ENCODE peak calls at places on chromosomes 16 and 17, in seven cellular contexts. One of them, this sample, is unnamed.

GRCh38 chr16:49560018-49560830 is 186.6 kb downstream of the C16orf78 start:
- DNase-seq in GM12878: no peak
- DNase-seq in NCI-H69: no peak
- DNase-seq in activated CD8-positive, alpha-beta memory T cell treated with anti-CD3 and anti-CD28 coated beads for 4 hours: no peak
- DNase-seq in NCI-H2081: no peak
- DNase-seq in AG08395: no peak
- DNase-seq in anterior cingulate cortex: no peak
- DNase-seq in this sample: no peak

GRCh38 chr17:56995776-56996175 is 17.8 kb downstream of the SCPEP1 start:
- DNase-seq in GM12878: no peak
- DNase-seq in NCI-H69: no peak
- DNase-seq in activated CD8-positive, alpha-beta memory T cell treated with anti-CD3 and anti-CD28 coated beads for 4 hours: no peak
- DNase-seq in NCI-H2081: no peak
- DNase-seq in AG08395: no peak
- DNase-seq in anterior cingulate cortex: no peak
- DNase-seq in this sample: no peak

GRCh38 chr17:17506893-17507464 is 10.8 kb upstream of the RASD1 start:
- DNase-seq in GM12878: no peak
- DNase-seq in NCI-H69: peak
- DNase-seq in activated CD8-positive, alpha-beta memory T cell treated with anti-CD3 and anti-CD28 coated beads for 4 hours: no peak
- DNase-seq in NCI-H2081: peak
- DNase-seq in AG08395: no peak
- DNase-seq in anterior cingulate cortex: peak
- DNase-seq in this sample: no peak

GRCh38 chr16:30570621-30571443 is 682 bp downstream of the ZNF688 start:
- DNase-seq in GM12878: no peak
- DNase-seq in NCI-H69: peak
- DNase-seq in activated CD8-positive, alpha-beta memory T cell treated with anti-CD3 and anti-CD28 coated beads for 4 hours: no peak
- DNase-seq in NCI-H2081: no peak
- DNase-seq in AG08395: no peak
- DNase-seq in anterior cingulate cortex: peak
- DNase-seq in this sample: no peak

GRCh38 chr17:58535431-58535830 is 21.0 kb upstream of the MTMR4 start:
- DNase-seq in GM12878: no peak
- DNase-seq in NCI-H69: no peak
- DNase-seq in activated CD8-positive, alpha-beta memory T cell treated with anti-CD3 and anti-CD28 coated beads for 4 hours: no peak
- DNase-seq in NCI-H2081: no peak
- DNase-seq in AG08395: peak
- DNase-seq in anterior cingulate cortex: no peak
- DNase-seq in this sample: no peak

GRCh38 chr17:46264456-46265198 is 30.3 kb upstream of the LRRC37A start:
- DNase-seq in GM12878: no peak
- DNase-seq in NCI-H69: peak
- DNase-seq in activated CD8-positive, alpha-beta memory T cell treated with anti-CD3 and anti-CD28 coated beads for 4 hours: no peak
- DNase-seq in NCI-H2081: no peak
- DNase-seq in AG08395: peak
- DNase-seq in anterior cingulate cortex: no peak
- DNase-seq in this sample: peak

GRCh38 chr17:29718446-29719039 is 95.8 kb upstream of the CORO6 start:
- DNase-seq in GM12878: no peak
- DNase-seq in NCI-H69: no peak
- DNase-seq in activated CD8-positive, alpha-beta memory T cell treated with anti-CD3 and anti-CD28 coated beads for 4 hours: no peak
- DNase-seq in NCI-H2081: no peak
- DNase-seq in AG08395: no peak
- DNase-seq in anterior cingulate cortex: no peak
- DNase-seq in this sample: no peak

GRCh38 chr16:4261557-4262172 is 11.2 kb downstream of the TFAP4 start:
- DNase-seq in GM12878: no peak
- DNase-seq in NCI-H69: peak
- DNase-seq in activated CD8-positive, alpha-beta memory T cell treated with anti-CD3 and anti-CD28 coated beads for 4 hours: no peak
- DNase-seq in NCI-H2081: no peak
- DNase-seq in AG08395: peak
- DNase-seq in anterior cingulate cortex: no peak
- DNase-seq in this sample: no peak

GRCh38 chr16:51146256-51146924 is 4.7 kb downstream of the SALL1 start:
- DNase-seq in GM12878: no peak
- DNase-seq in NCI-H69: no peak
- DNase-seq in activated CD8-positive, alpha-beta memory T cell treated with anti-CD3 and anti-CD28 coated beads for 4 hours: no peak
- DNase-seq in NCI-H2081: no peak
- DNase-seq in AG08395: peak
- DNase-seq in anterior cingulate cortex: no peak
- DNase-seq in this sample: no peak

GRCh38 chr17:81000631-81001357 is 9.2 kb downstream of the CHMP6 start:
- DNase-seq in GM12878: no peak
- DNase-seq in NCI-H69: no peak
- DNase-seq in activated CD8-positive, alpha-beta memory T cell treated with anti-CD3 and anti-CD28 coated beads for 4 hours: no peak
- DNase-seq in NCI-H2081: no peak
- DNase-seq in AG08395: no peak
- DNase-seq in anterior cingulate cortex: no peak
- DNase-seq in this sample: no peak

GRCh38 chr16:19375561-19376158 is 42.0 kb upstream of the TMC5 start:
- DNase-seq in GM12878: peak
- DNase-seq in NCI-H69: peak
- DNase-seq in activated CD8-positive, alpha-beta memory T cell treated with anti-CD3 and anti-CD28 coated beads for 4 hours: no peak
- DNase-seq in NCI-H2081: peak
- DNase-seq in AG08395: peak
- DNase-seq in anterior cingulate cortex: peak
- DNase-seq in this sample: no peak

GRCh38 chr17:45088741-45089140 is 27.6 kb downstream of the NMT1 start:
- DNase-seq in GM12878: no peak
- DNase-seq in NCI-H69: no peak
- DNase-seq in activated CD8-positive, alpha-beta memory T cell treated with anti-CD3 and anti-CD28 coated beads for 4 hours: no peak
- DNase-seq in NCI-H2081: no peak
- DNase-seq in AG08395: no peak
- DNase-seq in anterior cingulate cortex: no peak
- DNase-seq in this sample: no peak

GRCh38 chr17:82754297-82755208 is 2.7 kb downstream of the TBCD start:
- DNase-seq in GM12878: no peak
- DNase-seq in NCI-H69: peak
- DNase-seq in activated CD8-positive, alpha-beta memory T cell treated with anti-CD3 and anti-CD28 coated beads for 4 hours: no peak
- DNase-seq in NCI-H2081: no peak
- DNase-seq in AG08395: no peak
- DNase-seq in anterior cingulate cortex: peak
- DNase-seq in this sample: no peak

GRCh38 chr17:45310380-45311324 is 6.2 kb downstream of the MAP3K14 start:
- DNase-seq in GM12878: no peak
- DNase-seq in NCI-H69: peak
- DNase-seq in activated CD8-positive, alpha-beta memory T cell treated with anti-CD3 and anti-CD28 coated beads for 4 hours: no peak
- DNase-seq in NCI-H2081: no peak
- DNase-seq in AG08395: no peak
- DNase-seq in anterior cingulate cortex: no peak
- DNase-seq in this sample: no peak

GRCh38 chr17:40071720-40072480 is 9.1 kb downstream of the THRA start:
- DNase-seq in GM12878: no peak
- DNase-seq in NCI-H69: peak
- DNase-seq in activated CD8-positive, alpha-beta memory T cell treated with anti-CD3 and anti-CD28 coated beads for 4 hours: no peak
- DNase-seq in NCI-H2081: peak
- DNase-seq in AG08395: no peak
- DNase-seq in anterior cingulate cortex: peak
- DNase-seq in this sample: no peak

GRCh38 chr16:81885976-81886586 is 107.0 kb downstream of the PLCG2 start:
- DNase-seq in GM12878: no peak
- DNase-seq in NCI-H69: peak
- DNase-seq in activated CD8-positive, alpha-beta memory T cell treated with anti-CD3 and anti-CD28 coated beads for 4 hours: no peak
- DNase-seq in NCI-H2081: no peak
- DNase-seq in AG08395: peak
- DNase-seq in anterior cingulate cortex: no peak
- DNase-seq in this sample: no peak

GRCh38 chr16:19683453-19684236 is 34.4 kb downstream of the KNOP1 start:
- DNase-seq in GM12878: no peak
- DNase-seq in NCI-H69: no peak
- DNase-seq in activated CD8-positive, alpha-beta memory T cell treated with anti-CD3 and anti-CD28 coated beads for 4 hours: no peak
- DNase-seq in NCI-H2081: no peak
- DNase-seq in AG08395: no peak
- DNase-seq in anterior cingulate cortex: peak
- DNase-seq in this sample: no peak

GRCh38 chr17:3667366-3668278 is 756 bp downstream of the TAX1BP3 start:
- DNase-seq in GM12878: no peak
- DNase-seq in NCI-H69: peak
- DNase-seq in activated CD8-positive, alpha-beta memory T cell treated with anti-CD3 and anti-CD28 coated beads for 4 hours: no peak
- DNase-seq in NCI-H2081: peak
- DNase-seq in AG08395: peak
- DNase-seq in anterior cingulate cortex: peak
- DNase-seq in this sample: peak

GRCh38 chr16:16073884-16074781 is 124.7 kb downstream of the ABCC1 start:
- DNase-seq in GM12878: no peak
- DNase-seq in NCI-H69: no peak
- DNase-seq in activated CD8-positive, alpha-beta memory T cell treated with anti-CD3 and anti-CD28 coated beads for 4 hours: no peak
- DNase-seq in NCI-H2081: no peak
- DNase-seq in AG08395: peak
- DNase-seq in anterior cingulate cortex: no peak
- DNase-seq in this sample: peak

GRCh38 chr16:16025214-16025968 is 76.0 kb downstream of the ABCC1 start:
- DNase-seq in GM12878: no peak
- DNase-seq in NCI-H69: peak
- DNase-seq in activated CD8-positive, alpha-beta memory T cell treated with anti-CD3 and anti-CD28 coated beads for 4 hours: peak
- DNase-seq in NCI-H2081: peak
- DNase-seq in AG08395: peak
- DNase-seq in anterior cingulate cortex: no peak
- DNase-seq in this sample: no peak

GRCh38 chr17:79325707-79326106 is 251.1 kb downstream of the ENGASE start:
- DNase-seq in GM12878: no peak
- DNase-seq in NCI-H69: no peak
- DNase-seq in activated CD8-positive, alpha-beta memory T cell treated with anti-CD3 and anti-CD28 coated beads for 4 hours: no peak
- DNase-seq in NCI-H2081: no peak
- DNase-seq in AG08395: peak
- DNase-seq in anterior cingulate cortex: no peak
- DNase-seq in this sample: no peak

GRCh38 chr16:85778873-85779272 is 20.5 kb downstream of the EMC8 start:
- DNase-seq in GM12878: no peak
- DNase-seq in NCI-H69: no peak
- DNase-seq in activated CD8-positive, alpha-beta memory T cell treated with anti-CD3 and anti-CD28 coated beads for 4 hours: no peak
- DNase-seq in NCI-H2081: no peak
- DNase-seq in AG08395: no peak
- DNase-seq in anterior cingulate cortex: no peak
- DNase-seq in this sample: no peak

GRCh38 chr16:29024280-29024679 is 39.4 kb downstream of the LAT start:
- DNase-seq in GM12878: no peak
- DNase-seq in NCI-H69: no peak
- DNase-seq in activated CD8-positive, alpha-beta memory T cell treated with anti-CD3 and anti-CD28 coated beads for 4 hours: no peak
- DNase-seq in NCI-H2081: no peak
- DNase-seq in AG08395: no peak
- DNase-seq in anterior cingulate cortex: no peak
- DNase-seq in this sample: no peak

GRCh38 chr17:17481860-17482259 is 5.1 kb downstream of the MED9 start:
- DNase-seq in GM12878: no peak
- DNase-seq in NCI-H69: no peak
- DNase-seq in activated CD8-positive, alpha-beta memory T cell treated with anti-CD3 and anti-CD28 coated beads for 4 hours: no peak
- DNase-seq in NCI-H2081: no peak
- DNase-seq in AG08395: no peak
- DNase-seq in anterior cingulate cortex: no peak
- DNase-seq in this sample: no peak

GRCh38 chr17:67390006-67390645 is 13.0 kb downstream of the PITPNC1 start:
- DNase-seq in GM12878: no peak
- DNase-seq in NCI-H69: no peak
- DNase-seq in activated CD8-positive, alpha-beta memory T cell treated with anti-CD3 and anti-CD28 coated beads for 4 hours: no peak
- DNase-seq in NCI-H2081: peak
- DNase-seq in AG08395: no peak
- DNase-seq in anterior cingulate cortex: no peak
- DNase-seq in this sample: no peak

GRCh38 chr17:59725691-59726090 is 18.2 kb downstream of the VMP1 start:
- DNase-seq in GM12878: no peak
- DNase-seq in NCI-H69: no peak
- DNase-seq in activated CD8-positive, alpha-beta memory T cell treated with anti-CD3 and anti-CD28 coated beads for 4 hours: no peak
- DNase-seq in NCI-H2081: no peak
- DNase-seq in AG08395: peak
- DNase-seq in anterior cingulate cortex: no peak
- DNase-seq in this sample: no peak

GRCh38 chr17:63150994-63151464 is 185.0 kb downstream of the TANC2 start:
- DNase-seq in GM12878: no peak
- DNase-seq in NCI-H69: peak
- DNase-seq in activated CD8-positive, alpha-beta memory T cell treated with anti-CD3 and anti-CD28 coated beads for 4 hours: no peak
- DNase-seq in NCI-H2081: no peak
- DNase-seq in AG08395: peak
- DNase-seq in anterior cingulate cortex: no peak
- DNase-seq in this sample: no peak

This sample was measured in kidney epithelial cell.